ENCODE peak calls at places on chromosomes 11 and 22, in four cellular contexts. One of them, this sample, is unnamed. For H3K27me3, the result is how much of the 10 kb centered on the place peaks cover.

GRCh38 chr11:45063669-45064068 is 82.8 kb upstream of the PRDM11 start:
- DNase-seq in ascending aorta: no peak
- DNase-seq in CD4-positive, CD25-positive, alpha-beta regulatory T cell: no peak
- DNase-seq in naive thymus-derived CD4-positive, alpha-beta T cell: no peak
- DNase-seq in this sample: no peak

GRCh38 chr11:70497536-70498075 is 99.3 kb downstream of the CTTN start:
- DNase-seq in ascending aorta: no peak
- DNase-seq in CD4-positive, CD25-positive, alpha-beta regulatory T cell: no peak
- DNase-seq in naive thymus-derived CD4-positive, alpha-beta T cell: no peak
- DNase-seq in this sample: no peak

GRCh38 chr22:46758867-46759290 is 3.6 kb upstream of the TBC1D22A start:
- DNase-seq in ascending aorta: no peak
- DNase-seq in CD4-positive, CD25-positive, alpha-beta regulatory T cell: peak
- DNase-seq in naive thymus-derived CD4-positive, alpha-beta T cell: peak
- DNase-seq in this sample: no peak

GRCh38 chr11:34633990-34634725 is 13.3 kb downstream of the EHF start:
- DNase-seq in ascending aorta: no peak
- DNase-seq in CD4-positive, CD25-positive, alpha-beta regulatory T cell: no peak
- DNase-seq in naive thymus-derived CD4-positive, alpha-beta T cell: peak
- DNase-seq in this sample: no peak

GRCh38 chr11:123188508-123189165 is 6.4 kb downstream of the CLMP start:
- DNase-seq in ascending aorta: no peak
- DNase-seq in CD4-positive, CD25-positive, alpha-beta regulatory T cell: no peak
- DNase-seq in naive thymus-derived CD4-positive, alpha-beta T cell: no peak
- DNase-seq in this sample: no peak

GRCh38 chr11:47616726-47617416 is 22.7 kb upstream of the C1QTNF4 start:
- DNase-seq in ascending aorta: no peak
- DNase-seq in CD4-positive, CD25-positive, alpha-beta regulatory T cell: no peak
- DNase-seq in naive thymus-derived CD4-positive, alpha-beta T cell: no peak
- DNase-seq in this sample: no peak

GRCh38 chr11:121892863-121893262 is 223.2 kb downstream of the BLID start:
- DNase-seq in ascending aorta: no peak
- DNase-seq in CD4-positive, CD25-positive, alpha-beta regulatory T cell: no peak
- DNase-seq in naive thymus-derived CD4-positive, alpha-beta T cell: no peak
- DNase-seq in this sample: no peak

GRCh38 chr22:35425971-35426800 is 26.2 kb downstream of the MCM5 start:
- DNase-seq in ascending aorta: no peak
- DNase-seq in CD4-positive, CD25-positive, alpha-beta regulatory T cell: no peak
- DNase-seq in naive thymus-derived CD4-positive, alpha-beta T cell: no peak
- DNase-seq in this sample: no peak

GRCh38 chr11:70142171-70142875 is 60.8 kb upstream of the FADD start:
- DNase-seq in ascending aorta: no peak
- DNase-seq in CD4-positive, CD25-positive, alpha-beta regulatory T cell: no peak
- DNase-seq in naive thymus-derived CD4-positive, alpha-beta T cell: no peak
- DNase-seq in this sample: no peak

GRCh38 chr11:44562836-44563460 is 2.5 kb upstream of the CD82 start:
- DNase-seq in ascending aorta: no peak
- DNase-seq in CD4-positive, CD25-positive, alpha-beta regulatory T cell: no peak
- DNase-seq in naive thymus-derived CD4-positive, alpha-beta T cell: no peak
- DNase-seq in this sample: no peak

GRCh38 chr22:40010752-40011145 is 16.0 kb downstream of the FAM83F start:
- DNase-seq in ascending aorta: no peak
- DNase-seq in CD4-positive, CD25-positive, alpha-beta regulatory T cell: no peak
- DNase-seq in naive thymus-derived CD4-positive, alpha-beta T cell: no peak
- DNase-seq in this sample: no peak
- H3K27me3 ChIP-seq in ascending aorta: under half
- H3K27me3 ChIP-seq in CD4-positive, CD25-positive, alpha-beta regulatory T cell: under half
- H3K27me3 ChIP-seq in naive thymus-derived CD4-positive, alpha-beta T cell: under half
- H3K27me3 ChIP-seq in this sample: under half

GRCh38 chr22:43887391-43887790 is 4.4 kb downstream of the PNPLA5 start:
- DNase-seq in ascending aorta: no peak
- DNase-seq in CD4-positive, CD25-positive, alpha-beta regulatory T cell: no peak
- DNase-seq in naive thymus-derived CD4-positive, alpha-beta T cell: no peak
- DNase-seq in this sample: no peak
- H3K27me3 ChIP-seq in ascending aorta: under half
- H3K27me3 ChIP-seq in CD4-positive, CD25-positive, alpha-beta regulatory T cell: under half
- H3K27me3 ChIP-seq in naive thymus-derived CD4-positive, alpha-beta T cell: under half
- H3K27me3 ChIP-seq in this sample: under half

GRCh38 chr22:44539467-44540063 is 41.5 kb upstream of the RTL6 start:
- DNase-seq in ascending aorta: no peak
- DNase-seq in CD4-positive, CD25-positive, alpha-beta regulatory T cell: no peak
- DNase-seq in naive thymus-derived CD4-positive, alpha-beta T cell: no peak
- DNase-seq in this sample: no peak

GRCh38 chr22:44542561-44543222 is 44.7 kb upstream of the RTL6 start:
- DNase-seq in ascending aorta: no peak
- DNase-seq in CD4-positive, CD25-positive, alpha-beta regulatory T cell: no peak
- DNase-seq in naive thymus-derived CD4-positive, alpha-beta T cell: no peak
- DNase-seq in this sample: no peak

GRCh38 chr22:44538518-44539315 is 40.7 kb upstream of the RTL6 start:
- DNase-seq in ascending aorta: no peak
- DNase-seq in CD4-positive, CD25-positive, alpha-beta regulatory T cell: no peak
- DNase-seq in naive thymus-derived CD4-positive, alpha-beta T cell: no peak
- DNase-seq in this sample: no peak

GRCh38 chr22:44541671-44542319 is 43.8 kb upstream of the RTL6 start:
- DNase-seq in ascending aorta: no peak
- DNase-seq in CD4-positive, CD25-positive, alpha-beta regulatory T cell: no peak
- DNase-seq in naive thymus-derived CD4-positive, alpha-beta T cell: no peak
- DNase-seq in this sample: no peak

DNA sequence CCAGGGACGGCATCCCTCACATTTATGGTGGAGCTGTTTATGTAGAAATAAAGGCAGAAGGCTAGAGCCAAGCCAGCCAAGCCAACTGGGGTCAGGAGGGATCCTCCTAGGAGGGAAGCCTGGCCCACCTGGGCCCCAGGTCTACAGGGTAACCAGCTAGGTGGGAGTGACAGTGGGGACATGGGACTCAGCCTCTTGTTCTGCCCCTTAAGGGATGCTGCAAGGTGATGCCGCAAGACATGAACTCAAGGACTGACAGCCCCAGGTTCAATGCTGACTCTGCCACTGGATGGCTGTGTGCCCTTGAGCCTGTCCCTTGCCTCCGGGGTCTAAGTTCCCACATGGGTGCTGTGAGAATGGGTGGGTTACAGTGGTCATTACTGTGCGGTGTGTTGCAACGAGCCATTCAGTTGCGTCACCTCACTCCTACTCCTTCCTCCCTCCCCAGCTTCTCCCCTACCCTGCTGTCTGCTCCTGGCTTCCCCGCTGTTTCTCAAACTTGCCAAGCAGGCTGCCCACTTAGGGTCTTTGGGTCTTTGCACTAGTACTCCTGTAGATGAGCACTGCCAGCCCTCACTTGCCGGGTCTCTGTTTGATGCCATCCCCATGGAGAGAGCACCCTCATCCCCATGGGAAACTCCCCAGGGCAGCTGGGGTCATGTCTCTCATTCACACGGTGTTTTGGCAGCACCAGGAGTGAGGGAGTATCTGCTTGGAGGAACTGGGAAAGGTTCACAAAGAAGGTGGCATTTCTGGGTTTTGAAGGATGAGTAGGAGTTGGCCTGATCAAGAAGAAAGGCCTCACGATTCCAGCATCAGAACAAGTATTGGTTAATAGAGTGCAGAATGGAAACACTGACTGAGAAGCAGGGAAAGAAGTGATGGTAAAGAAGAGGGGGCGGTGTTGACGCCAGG is 43.0 kb upstream of the RTL6 start:
- DNase-seq in ascending aorta: no peak
- DNase-seq in CD4-positive, CD25-positive, alpha-beta regulatory T cell: no peak
- DNase-seq in naive thymus-derived CD4-positive, alpha-beta T cell: no peak
- DNase-seq in this sample: no peak
- H3K27me3 ChIP-seq in ascending aorta: under half
- H3K27me3 ChIP-seq in CD4-positive, CD25-positive, alpha-beta regulatory T cell: under half
- H3K27me3 ChIP-seq in naive thymus-derived CD4-positive, alpha-beta T cell: under half
- H3K27me3 ChIP-seq in this sample: under half

DNA sequence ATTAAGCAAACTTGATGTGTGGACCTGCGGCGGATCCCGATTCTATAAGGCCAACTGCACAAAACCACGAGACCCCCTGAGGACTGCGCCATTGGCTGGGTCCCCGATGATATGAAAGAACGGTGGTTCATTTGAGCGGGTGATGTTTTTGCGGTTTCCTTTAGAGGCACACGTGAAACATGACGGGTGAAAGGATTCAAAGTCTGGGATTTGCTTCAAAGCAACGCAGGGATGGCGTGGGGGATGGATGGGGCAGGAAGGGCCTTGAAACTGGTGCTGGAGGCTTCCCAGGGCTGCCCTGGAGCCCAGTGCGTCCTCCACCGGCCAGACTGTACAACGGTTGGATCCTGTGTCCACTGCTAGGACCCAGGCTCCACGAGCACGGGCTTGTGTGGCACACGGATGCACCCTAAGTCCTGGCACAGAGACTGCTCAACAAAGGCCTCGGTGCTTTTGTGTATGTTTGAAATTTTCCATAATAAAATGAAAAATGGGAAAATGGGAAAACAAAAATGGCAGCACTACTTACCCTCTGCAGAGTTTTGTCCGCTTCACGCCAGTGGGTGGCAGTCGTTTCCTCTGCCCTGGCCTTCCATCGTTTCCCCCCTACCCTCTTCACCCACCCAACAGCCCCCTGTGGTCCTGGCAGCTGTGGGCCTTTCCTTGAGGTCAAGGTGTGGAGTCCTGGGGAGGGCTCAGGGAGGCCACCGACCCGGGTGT is 3.6 kb downstream of the ASCL2 start:
- DNase-seq in ascending aorta: no peak
- DNase-seq in CD4-positive, CD25-positive, alpha-beta regulatory T cell: no peak
- DNase-seq in naive thymus-derived CD4-positive, alpha-beta T cell: no peak
- DNase-seq in this sample: no peak
- H3K27me3 ChIP-seq in ascending aorta: under half
- H3K27me3 ChIP-seq in CD4-positive, CD25-positive, alpha-beta regulatory T cell: under half
- H3K27me3 ChIP-seq in naive thymus-derived CD4-positive, alpha-beta T cell: under half
- H3K27me3 ChIP-seq in this sample: under half

GRCh38 chr11:46237248-46238077 is 40.0 kb upstream of the CREB3L1 start:
- DNase-seq in ascending aorta: no peak
- DNase-seq in CD4-positive, CD25-positive, alpha-beta regulatory T cell: peak
- DNase-seq in naive thymus-derived CD4-positive, alpha-beta T cell: peak
- DNase-seq in this sample: peak

GRCh38 chr11:46235777-46236688 is 41.4 kb upstream of the CREB3L1 start:
- DNase-seq in ascending aorta: no peak
- DNase-seq in CD4-positive, CD25-positive, alpha-beta regulatory T cell: no peak
- DNase-seq in naive thymus-derived CD4-positive, alpha-beta T cell: no peak
- DNase-seq in this sample: no peak

GRCh38 chr11:46238078-46238966 is 39.1 kb upstream of the CREB3L1 start:
- DNase-seq in ascending aorta: no peak
- DNase-seq in CD4-positive, CD25-positive, alpha-beta regulatory T cell: peak
- DNase-seq in naive thymus-derived CD4-positive, alpha-beta T cell: peak
- DNase-seq in this sample: no peak

GRCh38 chr11:46236918-46237247 is 40.6 kb upstream of the CREB3L1 start:
- DNase-seq in ascending aorta: no peak
- DNase-seq in CD4-positive, CD25-positive, alpha-beta regulatory T cell: no peak
- DNase-seq in naive thymus-derived CD4-positive, alpha-beta T cell: no peak
- DNase-seq in this sample: no peak

GRCh38 chr11:46234261-46234660 is 43.2 kb upstream of the CREB3L1 start:
- DNase-seq in ascending aorta: no peak
- DNase-seq in CD4-positive, CD25-positive, alpha-beta regulatory T cell: no peak
- DNase-seq in naive thymus-derived CD4-positive, alpha-beta T cell: no peak
- DNase-seq in this sample: no peak
- H3K27me3 ChIP-seq in ascending aorta: under half
- H3K27me3 ChIP-seq in CD4-positive, CD25-positive, alpha-beta regulatory T cell: under half
- H3K27me3 ChIP-seq in naive thymus-derived CD4-positive, alpha-beta T cell: under half
- H3K27me3 ChIP-seq in this sample: under half

GRCh38 chr11:19889531-19889930 is 176.9 kb downstream of the NAV2 start:
- DNase-seq in ascending aorta: no peak
- DNase-seq in CD4-positive, CD25-positive, alpha-beta regulatory T cell: no peak
- DNase-seq in naive thymus-derived CD4-positive, alpha-beta T cell: no peak
- DNase-seq in this sample: no peak
- H3K27me3 ChIP-seq in ascending aorta: under half
- H3K27me3 ChIP-seq in CD4-positive, CD25-positive, alpha-beta regulatory T cell: under half
- H3K27me3 ChIP-seq in naive thymus-derived CD4-positive, alpha-beta T cell: under half
- H3K27me3 ChIP-seq in this sample: under half